ENCODE peak calls at places on chromosomes 7 and 10, in ten cellular contexts. C is tibial nerve; J is stimulated activated CD4-positive, alpha-beta T cell treated with anti-CD3 and anti-CD28 coated beads, Interleukin-1b, Interleukin-23, amount 100 ng/mL, for 4 hours; E is left ventricle myocardium superior; B is endodermal cell; K is cardiac fibroblast; O is M059J; F is posterior cingulate gyrus; L is lower leg skin; S is NCI-H1417. X is an unnamed sample.

GRCh38 chr10:58278962-58279307 is 10.0 kb downstream of the CISD1 start:
- DNase-seq in C (no peak), J (no peak), E (no peak), B (no peak), K (no peak), O (no peak), F (no peak), L (no peak), S (no peak), X (no peak)

GRCh38 chr10:58586282-58586681 is 73.6 kb downstream of the BICC1 start:
- DNase-seq in C (no peak), J (no peak), E (no peak), B (no peak), K (no peak), O (no peak), F (no peak), L (no peak), S (no peak), X (no peak)

GRCh38 chr7:65342723-65343629 is 30.7 kb upstream of the ZNF92 start:
- DNase-seq in C (no peak), J (no peak), E (no peak), B (no peak), K (no peak), O (no peak), F (no peak), L (no peak), S (no peak), X (no peak)

GRCh38 chr10:25547391-25547790 is 372.6 kb downstream of the GPR158 start:
- DNase-seq in C (no peak), J (no peak), E (no peak), B (no peak), K (peak; percentile 73), O (no peak), F (no peak), L (no peak), S (no peak), X (no peak)

GRCh38 chr10:60142736-60143135 is 236.4 kb upstream of the CCDC6 start:
- DNase-seq in C (no peak), J (no peak), E (no peak), B (no peak), K (no peak), O (peak; percentile 14), F (no peak), L (no peak), S (no peak), X (no peak)

GRCh38 chr7:24821045-24821853 is 64.0 kb upstream of the GSDME start:
- DNase-seq in C (no peak), J (peak; percentile 53), E (peak; percentile 54), B (no peak), K (peak; percentile 81), O (peak; percentile 99), F (no peak), L (peak; percentile 85), S (peak; percentile 16), X (peak; percentile 92)

GRCh38 chr10:110822708-110823291 is 48.9 kb upstream of the PDCD4 start:
- DNase-seq in C (no peak), J (no peak), E (no peak), B (peak; percentile 91), K (no peak), O (no peak), F (no peak), L (no peak), S (peak; percentile 47), X (no peak)

GRCh38 chr10:104638861-104639594 is 2.1 kb upstream of the SORCS3 start:
- DNase-seq in C (no peak), J (no peak), E (no peak), B (peak; percentile 91), K (no peak), O (no peak), F (no peak), L (no peak), S (peak; percentile 22), X (no peak)

GRCh38 chr7:28685660-28686417 is 272.3 kb downstream of the TRIL start:
- DNase-seq in C (peak; percentile 89), J (no peak), E (peak; percentile 87), B (peak; percentile 88), K (peak; percentile 98), O (peak; percentile 100), F (peak; percentile 82), L (peak; percentile 96), S (peak; percentile 63), X (peak; percentile 9)

GRCh38 chr10:117165557-117166419 is 27.7 kb upstream of the VAX1 start:
- DNase-seq in C (no peak), J (peak; percentile 9), E (peak; percentile 54), B (peak; percentile 95), K (peak; percentile 51), O (peak; percentile 43), F (no peak), L (no peak), S (no peak), X (no peak)